ENCODE peak calls at places on chromosomes 5 and 9, in seven cellular contexts. W is head of caudate nucleus, G is lung microvascular endothelial cell, A is mesothelial cell of epicardium, T is kidney tubule cell, Q is ureter, L is GM03348. I is an unnamed sample.

GRCh38 chr9:87713278-87713989 is 12.5 kb upstream of the CTSL start:
- DNase-seq in W (peak), G (peak), A (no peak), T (peak), Q (peak), L (peak), I (peak)

GRCh38 chr9:83432104-83432627 is 106.0 kb downstream of the FRMD3 start:
- DNase-seq in W (peak), G (peak), A (no peak), T (peak), Q (peak), L (peak), I (peak)

GRCh38 chr9:32525506-32525905 is 490 bp downstream of the RIGI start:
- DNase-seq in W (no peak), G (peak), A (no peak), T (peak), Q (no peak), L (no peak), I (no peak)

GRCh38 chr5:143683459-143683858 is 128.5 kb upstream of the HMHB1 start:
- DNase-seq in W (no peak), G (no peak), A (no peak), T (peak), Q (no peak), L (no peak), I (no peak)

GRCh38 chr5:132055808-132056609 is 4.4 kb upstream of the IL3 start:
- DNase-seq in W (no peak), G (no peak), A (peak), T (no peak), Q (peak), L (no peak), I (peak)

GRCh38 chr9:128371622-128372117 is 496 bp downstream of the URM1 start:
- DNase-seq in W (no peak), G (peak), A (no peak), T (peak), Q (no peak), L (no peak), I (no peak)

GRCh38 chr5:78287833-78288232 is 6.7 kb downstream of the AP3B1 start:
- DNase-seq in W (no peak), G (peak), A (no peak), T (peak), Q (no peak), L (peak), I (no peak)

GRCh38 chr9:19456996-19457693 is 48.3 kb downstream of the ACER2 start:
- DNase-seq in W (peak), G (peak), A (peak), T (peak), Q (peak), L (peak), I (peak)

GRCh38 chr9:115494393-115494792 is 376.4 kb upstream of the TNC start:
- DNase-seq in W (no peak), G (no peak), A (no peak), T (no peak), Q (no peak), L (no peak), I (no peak)

GRCh38 chr5:172093559-172093958 is 87.1 kb upstream of the FBXW11 start:
- DNase-seq in W (no peak), G (no peak), A (no peak), T (no peak), Q (no peak), L (no peak), I (no peak)

GRCh38 chr9:89187541-89187940 is 8.9 kb upstream of the SHC3 start:
- DNase-seq in W (no peak), G (no peak), A (no peak), T (no peak), Q (no peak), L (no peak), I (no peak)

GRCh38 chr9:126864771-126865170 is 4.3 kb downstream of the ZBTB34 start:
- DNase-seq in W (no peak), G (no peak), A (no peak), T (no peak), Q (no peak), L (no peak), I (no peak)

GRCh38 chr9:91771864-91772263 is 178.2 kb downstream of the ROR2 start:
- DNase-seq in W (no peak), G (no peak), A (no peak), T (peak), Q (no peak), L (no peak), I (no peak)

GRCh38 chr5:15837584-15838289 is 337.8 kb downstream of the FBXL7 start:
- DNase-seq in W (no peak), G (no peak), A (no peak), T (no peak), Q (no peak), L (no peak), I (no peak)

GRCh38 chr9:2181794-2182193 is 166.6 kb downstream of the SMARCA2 start:
- DNase-seq in W (peak), G (peak), A (no peak), T (peak), Q (no peak), L (peak), I (no peak)

GRCh38 chr5:10057356-10057755 is 192.3 kb downstream of the ATPSCKMT start:
- DNase-seq in W (no peak), G (no peak), A (no peak), T (no peak), Q (no peak), L (no peak), I (no peak)

GRCh38 chr9:98654247-98654646 is 54.5 kb downstream of the GABBR2 start:
- DNase-seq in W (no peak), G (no peak), A (no peak), T (no peak), Q (no peak), L (peak), I (no peak)

GRCh38 chr5:15513379-15513778 is 13.4 kb downstream of the FBXL7 start:
- DNase-seq in W (no peak), G (no peak), A (no peak), T (no peak), Q (no peak), L (no peak), I (no peak)

GRCh38 chr5:135738564-135738875 is 95.9 kb upstream of the SLC25A48 start:
- DNase-seq in W (no peak), G (no peak), A (no peak), T (no peak), Q (peak), L (no peak), I (no peak)

GRCh38 chr5:172733974-172734346 is 37.0 kb downstream of the DUSP1 start:
- DNase-seq in W (no peak), G (no peak), A (no peak), T (no peak), Q (no peak), L (no peak), I (no peak)

GRCh38 chr9:86945868-86946711 is 1.2 kb downstream of the GAS1 start:
- DNase-seq in W (peak), G (peak), A (peak), T (peak), Q (peak), L (peak), I (peak)

GRCh38 chr5:109253262-109253661 is 156.5 kb downstream of the PJA2 start:
- DNase-seq in W (no peak), G (no peak), A (no peak), T (no peak), Q (no peak), L (no peak), I (no peak)

GRCh38 chr5:125059255-125060050 is 313.0 kb upstream of the ZNF608 start:
- DNase-seq in W (no peak), G (no peak), A (no peak), T (peak), Q (no peak), L (no peak), I (no peak)

GRCh38 chr5:50657044-50657443 is 9.4 kb upstream of the PARP8 start:
- DNase-seq in W (no peak), G (no peak), A (no peak), T (no peak), Q (no peak), L (no peak), I (no peak)

GRCh38 chr5:82259172-82259800 is 18.9 kb downstream of the RPS23 start:
- DNase-seq in W (no peak), G (peak), A (no peak), T (peak), Q (no peak), L (peak), I (no peak)

GRCh38 chr5:150392680-150393079 is 20.0 kb downstream of the CD74 start:
- DNase-seq in W (no peak), G (no peak), A (no peak), T (no peak), Q (no peak), L (no peak), I (no peak)

I was measured in mucosa of gallbladder.